ENCODE peak calls at places on chromosomes 3 and 15, in ten cellular contexts. M is IMR-90, L is Peyer's patch, W is neural crest cell, Y is colonic mucosa, I is upper lobe of right lung, X is cardiac fibroblast, E is nephron progenitor cell, B is AG09319, H is mesothelial cell of epicardium. D is an unnamed sample.

GRCh38 chr15:25169318-25169717 is 214.5 kb downstream of the SNRPN start:
- DNase-seq in M (no peak), L (peak), W (no peak), Y (no peak), I (peak), X (no peak), E (no peak), B (no peak), H (no peak), D (no peak)

GRCh38 chr3:13408890-13409289 is 11.2 kb downstream of the NUP210 start:
- DNase-seq in M (no peak), L (no peak), W (no peak), Y (no peak), I (no peak), X (no peak), E (no peak), B (no peak), H (no peak), D (no peak)

GRCh38 chr3:164608554-164609276 is 469.6 kb downstream of the SI start:
- DNase-seq in M (no peak), L (no peak), W (no peak), Y (no peak), I (no peak), X (peak), E (no peak), B (no peak), H (no peak), D (no peak)

GRCh38 chr15:72319360-72319984 is 485 bp downstream of the CELF6 start:
- DNase-seq in M (peak), L (peak), W (peak), Y (peak), I (peak), X (peak), E (peak), B (no peak), H (peak), D (peak)

GRCh38 chr3:10333359-10333670 is 12.4 kb upstream of the SEC13 start:
- DNase-seq in M (no peak), L (no peak), W (no peak), Y (no peak), I (no peak), X (no peak), E (no peak), B (no peak), H (no peak), D (no peak)

GRCh38 chr3:12588674-12589054 is 31.8 kb downstream of the MKRN2 start:
- DNase-seq in M (no peak), L (no peak), W (no peak), Y (no peak), I (no peak), X (no peak), E (no peak), B (no peak), H (no peak), D (no peak)

GRCh38 chr3:64242435-64242834 is 17.2 kb upstream of the PRICKLE2 start:
- DNase-seq in M (no peak), L (no peak), W (no peak), Y (no peak), I (no peak), X (peak), E (no peak), B (no peak), H (peak), D (no peak)

GRCh38 chr15:31845791-31846190 is 184.5 kb upstream of the CHRNA7 start:
- DNase-seq in M (no peak), L (no peak), W (no peak), Y (no peak), I (no peak), X (no peak), E (no peak), B (no peak), H (no peak), D (no peak)

GRCh38 chr3:85394424-85394823 is 435.6 kb downstream of the CADM2 start:
- DNase-seq in M (no peak), L (no peak), W (no peak), Y (no peak), I (no peak), X (no peak), E (no peak), B (no peak), H (no peak), D (no peak)

GRCh38 chr3:14460342-14461005 is 58.1 kb downstream of the SLC6A6 start:
- DNase-seq in M (peak), L (no peak), W (no peak), Y (peak), I (no peak), X (peak), E (no peak), B (peak), H (no peak), D (no peak)

GRCh38 chr3:190108789-190109188 is 11.9 kb downstream of the P3H2 start:
- DNase-seq in M (no peak), L (no peak), W (no peak), Y (no peak), I (no peak), X (peak), E (no peak), B (no peak), H (no peak), D (no peak)

GRCh38 chr3:14783480-14784086 is 35.2 kb upstream of the FGD5 start:
- DNase-seq in M (no peak), L (no peak), W (no peak), Y (no peak), I (no peak), X (no peak), E (no peak), B (no peak), H (no peak), D (no peak)

GRCh38 chr15:52787123-52787503 is 3.0 kb downstream of the ONECUT1 start:
- DNase-seq in M (no peak), L (no peak), W (no peak), Y (no peak), I (no peak), X (no peak), E (peak), B (no peak), H (no peak), D (no peak)

GRCh38 chr3:37974121-37974927 is 16.3 kb upstream of the VILL start:
- DNase-seq in M (peak), L (peak), W (peak), Y (peak), I (peak), X (peak), E (peak), B (no peak), H (peak), D (peak)

GRCh38 chr3:119643528-119643927 is 16.9 kb downstream of the POPDC2 start:
- DNase-seq in M (peak), L (no peak), W (no peak), Y (no peak), I (no peak), X (peak), E (no peak), B (no peak), H (no peak), D (no peak)

GRCh38 chr15:68700395-68701123 is 120.1 kb downstream of the ANP32A start:
- DNase-seq in M (peak), L (no peak), W (peak), Y (peak), I (no peak), X (peak), E (peak), B (no peak), H (peak), D (no peak)

GRCh38 chr3:138230525-138230924 is 43.4 kb downstream of the ARMC8 start:
- DNase-seq in M (peak), L (no peak), W (no peak), Y (no peak), I (no peak), X (no peak), E (no peak), B (no peak), H (no peak), D (no peak)

GRCh38 chr3:58857423-58857822 is 190.8 kb upstream of the FAM3D start:
- DNase-seq in M (no peak), L (no peak), W (no peak), Y (no peak), I (no peak), X (no peak), E (no peak), B (no peak), H (no peak), D (no peak)

GRCh38 chr3:104548401-104548800 is 818.3 kb upstream of the ALCAM start:
- DNase-seq in M (no peak), L (no peak), W (no peak), Y (no peak), I (no peak), X (no peak), E (no peak), B (no peak), H (no peak), D (no peak)

GRCh38 chr3:11541321-11542303 is 102.1 kb downstream of the VGLL4 start:
- DNase-seq in M (no peak), L (no peak), W (no peak), Y (no peak), I (peak), X (no peak), E (no peak), B (no peak), H (no peak), D (no peak)

GRCh38 chr3:11536936-11537612 is 106.6 kb downstream of the VGLL4 start:
- DNase-seq in M (no peak), L (no peak), W (no peak), Y (no peak), I (peak), X (no peak), E (no peak), B (no peak), H (no peak), D (no peak)

GRCh38 chr3:11538581-11538980 is 105.1 kb downstream of the VGLL4 start:
- DNase-seq in M (no peak), L (no peak), W (no peak), Y (no peak), I (no peak), X (no peak), E (no peak), B (no peak), H (no peak), D (no peak)

GRCh38 chr3:11539218-11539617 is 104.5 kb downstream of the VGLL4 start:
- DNase-seq in M (no peak), L (no peak), W (no peak), Y (no peak), I (peak), X (no peak), E (no peak), B (no peak), H (no peak), D (no peak)

GRCh38 chr3:11539677-11540076 is 104.0 kb downstream of the VGLL4 start:
- DNase-seq in M (no peak), L (no peak), W (no peak), Y (no peak), I (peak), X (no peak), E (no peak), B (no peak), H (no peak), D (no peak)
- TF ChIP-seq CTCF in M (no peak), L (no peak), W (no peak), Y (no peak), I (no peak), X (no peak), E (no peak), B (no peak), H (no peak), D (no peak)

GRCh38 chr15:88467073-88467934 is at the start of the genes MRPL46 and MRPS11:
- DNase-seq in M (peak), L (peak), W (peak), Y (peak), I (peak), X (peak), E (peak), B (peak), H (peak), D (peak)

GRCh38 chr15:88469321-88469720 is 1.8 kb downstream of the MRPS11 start:
- DNase-seq in M (no peak), L (no peak), W (no peak), Y (no peak), I (no peak), X (no peak), E (no peak), B (no peak), H (no peak), D (no peak)

GRCh38 chr15:88472225-88472624 is 4.7 kb downstream of the MRPS11 start:
- DNase-seq in M (no peak), L (no peak), W (no peak), Y (no peak), I (no peak), X (no peak), E (no peak), B (no peak), H (no peak), D (no peak)

GRCh38 chr15:88467935-88468528 is 524 bp downstream of the MRPS11 start:
- DNase-seq in M (peak), L (no peak), W (no peak), Y (peak), I (no peak), X (peak), E (peak), B (no peak), H (no peak), D (no peak)

DNA sequence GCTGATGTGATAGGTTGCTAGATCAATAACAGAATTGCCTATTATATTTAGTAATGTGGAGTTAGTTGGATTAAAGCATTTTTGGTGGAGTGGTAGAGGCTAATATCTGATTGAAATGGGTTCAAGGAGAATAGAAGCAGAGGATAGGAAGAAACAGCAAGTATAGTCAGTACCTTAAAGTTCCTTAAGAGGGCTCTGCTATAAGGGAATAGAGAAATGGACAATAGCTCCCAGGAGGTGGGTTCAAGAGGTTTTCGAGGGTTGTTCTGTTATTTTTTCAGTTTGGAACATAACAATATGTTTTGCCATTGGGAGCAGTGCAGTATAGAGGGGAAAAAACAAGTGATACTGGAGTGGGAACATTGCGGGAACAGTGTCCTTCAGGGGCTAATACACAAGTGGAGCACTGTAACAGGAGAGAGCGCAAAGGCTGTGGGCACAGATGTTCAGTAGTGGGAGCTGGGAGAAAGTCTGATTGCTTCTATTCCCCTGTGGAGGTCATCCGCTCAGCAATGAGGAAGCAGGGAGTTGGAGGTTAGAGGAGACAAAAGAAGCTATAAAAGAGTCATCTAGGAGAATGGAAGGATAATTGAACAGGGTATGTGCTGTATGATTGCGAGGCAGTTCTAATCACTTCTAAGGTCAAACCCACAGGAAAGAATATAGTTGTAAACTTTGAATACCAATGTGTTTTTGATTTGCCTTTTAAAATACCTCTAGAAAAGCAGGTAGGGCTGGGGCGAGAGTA is 3.3 kb downstream of the MRPS11 start:
- DNase-seq in M (no peak), L (no peak), W (no peak), Y (no peak), I (no peak), X (no peak), E (no peak), B (no peak), H (no peak), D (no peak)
- TF ChIP-seq CTCF in M (no peak), L (no peak), W (peak), Y (no peak), I (no peak), X (no peak), E (no peak), B (no peak), H (no peak), D (no peak)

DNA sequence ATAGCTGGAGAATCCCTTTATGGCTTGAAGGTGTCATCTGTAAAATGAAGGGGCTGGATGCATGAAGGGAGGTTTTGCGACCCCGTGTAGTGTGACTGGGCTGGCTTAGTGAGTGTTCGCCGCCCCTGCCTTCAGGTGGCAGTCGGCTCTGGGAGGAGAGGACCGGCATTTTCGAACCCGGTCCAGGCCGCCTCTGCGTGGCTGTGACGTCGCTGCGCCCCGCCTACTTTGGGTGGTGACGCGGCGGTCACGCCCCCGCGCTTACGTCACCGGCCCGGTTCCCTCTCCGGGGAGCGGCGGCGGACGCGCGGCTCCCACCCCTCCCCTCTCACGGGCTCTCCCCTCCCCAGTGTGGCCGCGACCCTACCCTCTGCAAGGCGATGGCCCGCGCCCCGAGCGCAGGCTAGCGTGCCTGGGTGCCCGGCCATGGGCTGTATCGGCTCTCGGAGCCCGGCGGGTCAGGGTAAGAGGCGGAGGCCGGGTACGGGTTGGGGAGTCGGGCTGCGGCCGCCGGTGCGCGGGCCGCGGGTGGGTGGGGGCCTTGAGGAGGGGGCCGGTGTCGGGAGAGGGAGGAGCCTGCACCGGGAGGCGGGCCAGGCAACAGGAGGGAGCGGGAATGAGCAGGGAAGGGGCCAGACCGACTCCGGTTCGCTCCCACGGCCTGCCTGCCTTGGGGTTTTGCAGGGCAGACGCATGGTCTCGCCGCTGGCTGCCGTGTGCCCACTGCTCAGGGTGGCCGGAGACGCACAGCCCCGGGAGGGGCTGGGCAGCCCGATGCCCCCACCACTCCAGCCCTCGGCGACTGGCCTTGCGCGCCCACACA is 1.5 kb upstream of the FAM131A start:
- DNase-seq in M (peak), L (peak), W (peak), Y (peak), I (peak), X (peak), E (peak), B (no peak), H (peak), D (peak)
- TF ChIP-seq CTCF in M (no peak), L (no peak), W (no peak), Y (no peak), I (no peak), X (no peak), E (no peak), B (no peak), H (no peak), D (no peak)

GRCh38 chr15:83565553-83566159 is 88.3 kb upstream of the ADAMTSL3 start:
- DNase-seq in M (peak), L (no peak), W (peak), Y (no peak), I (no peak), X (peak), E (peak), B (no peak), H (no peak), D (no peak)
- TF ChIP-seq CTCF in M (peak), L (no peak), W (peak), Y (peak), I (peak), X (peak), E (peak), B (peak), H (peak), D (peak)

GRCh38 chr15:100934735-100935134 is 15.6 kb downstream of the LRRK1 start:
- DNase-seq in M (peak), L (no peak), W (no peak), Y (no peak), I (no peak), X (no peak), E (no peak), B (no peak), H (no peak), D (no peak)
- TF ChIP-seq CTCF in M (peak), L (no peak), W (no peak), Y (no peak), I (no peak), X (peak), E (no peak), B (no peak), H (no peak), D (peak)

GRCh38 chr3:52106951-52107611 is 47.1 kb downstream of the POC1A start:
- DNase-seq in M (no peak), L (no peak), W (no peak), Y (no peak), I (no peak), X (no peak), E (no peak), B (no peak), H (no peak), D (peak)
- TF ChIP-seq CTCF in M (no peak), L (no peak), W (no peak), Y (no peak), I (no peak), X (no peak), E (no peak), B (no peak), H (no peak), D (no peak)

GRCh38 chr15:40508216-40508615 is 37.4 kb downstream of the CHST14 start:
- DNase-seq in M (no peak), L (no peak), W (no peak), Y (no peak), I (no peak), X (no peak), E (no peak), B (no peak), H (no peak), D (no peak)

GRCh38 chr15:40510201-40510600 is 39.4 kb downstream of the CHST14 start:
- DNase-seq in M (no peak), L (no peak), W (no peak), Y (no peak), I (no peak), X (peak), E (no peak), B (no peak), H (no peak), D (no peak)

GRCh38 chr15:40511472-40512133 is 40.8 kb downstream of the CHST14 start:
- DNase-seq in M (no peak), L (peak), W (peak), Y (peak), I (peak), X (peak), E (peak), B (no peak), H (peak), D (no peak)

GRCh38 chr15:40511093-40511471 is 40.3 kb downstream of the CHST14 start:
- DNase-seq in M (no peak), L (peak), W (no peak), Y (peak), I (no peak), X (no peak), E (no peak), B (no peak), H (no peak), D (no peak)

GRCh38 chr15:40506964-40507571 is 36.3 kb downstream of the CHST14 start:
- DNase-seq in M (peak), L (peak), W (peak), Y (peak), I (peak), X (peak), E (peak), B (peak), H (peak), D (peak)
- TF ChIP-seq CTCF in M (peak), L (peak), W (peak), Y (peak), I (peak), X (peak), E (peak), B (peak), H (no peak), D (peak)

GRCh38 chr3:181610083-181610972 is 101.4 kb upstream of the SOX2 start:
- DNase-seq in M (no peak), L (no peak), W (no peak), Y (no peak), I (no peak), X (no peak), E (no peak), B (no peak), H (no peak), D (no peak)
- TF ChIP-seq CTCF in M (no peak), L (no peak), W (no peak), Y (no peak), I (no peak), X (no peak), E (no peak), B (no peak), H (no peak), D (no peak)

DNA sequence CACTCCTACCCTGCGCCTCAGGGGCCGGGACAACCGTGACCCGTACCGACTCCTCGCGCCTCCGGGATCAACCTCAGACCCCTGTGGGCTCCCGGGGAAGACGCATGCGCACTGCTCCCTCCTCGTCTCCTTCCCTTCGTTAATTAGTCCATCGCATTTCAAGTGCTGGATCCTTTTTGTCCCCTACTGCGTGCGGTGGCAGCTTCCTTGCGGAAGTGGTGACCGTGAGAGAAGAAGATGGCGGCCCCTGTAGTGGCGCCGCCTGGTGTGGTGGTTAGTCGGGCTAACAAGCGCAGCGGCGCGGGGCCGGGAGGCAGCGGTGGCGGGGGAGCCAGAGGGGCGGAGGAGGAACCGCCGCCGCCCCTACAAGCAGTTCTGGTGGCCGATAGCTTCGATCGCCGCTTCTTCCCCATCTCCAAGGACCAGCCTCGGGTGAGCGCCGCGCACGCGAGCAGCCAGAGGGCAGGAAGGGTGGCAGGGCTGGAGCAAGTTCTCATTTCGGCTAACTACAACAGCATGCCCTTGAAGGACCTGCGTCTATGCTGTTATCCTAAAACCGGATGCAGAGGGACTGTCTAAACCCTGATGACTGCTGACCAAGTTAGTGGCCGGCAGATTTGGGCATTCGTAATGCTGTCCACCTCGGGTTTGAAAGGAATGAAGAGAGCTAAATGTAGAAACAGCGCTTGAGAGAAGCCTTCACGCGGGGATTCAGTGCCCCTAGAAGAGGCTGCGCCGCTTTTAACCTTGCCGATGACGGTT is at the start of gene EIF2B5:
- DNase-seq in M (peak), L (peak), W (peak), Y (peak), I (peak), X (peak), E (peak), B (peak), H (peak), D (peak)
- TF ChIP-seq CTCF in M (peak), L (no peak), W (peak), Y (no peak), I (peak), X (peak), E (no peak), B (peak), H (no peak), D (no peak)